ENCODE peak calls at places on chromosomes 11 and 22, in five cellular contexts. Y is progenitor cell of endocrine pancreas, K is psoas muscle, O is Kasumi-1, J is left ventricle myocardium superior. N is an unnamed sample.

GRCh38 chr22:38973289-38974169 is 8.6 kb upstream of the APOBEC3B start:
- DNase-seq in K (peak), O (peak), J (no peak), Y (peak), N (no peak)

GRCh38 chr11:13247606-13248320 is 29.8 kb upstream of the BMAL1 start:
- DNase-seq in O (no peak), J (no peak), Y (no peak), K (no peak), N (no peak)

GRCh38 chr11:6307879-6308278 is 12.4 kb downstream of the CAVIN3 start:
- DNase-seq in K (no peak), J (no peak), Y (no peak), O (no peak), N (no peak)

GRCh38 chr11:32118025-32118974 is 27.4 kb downstream of the RCN1 start:
- DNase-seq in Y (no peak), J (no peak), O (no peak), K (no peak), N (no peak)

GRCh38 chr11:97894978-97895377 is 1125.8 kb upstream of the CNTN5 start:
- DNase-seq in Y (no peak), J (no peak), O (no peak), K (no peak), N (no peak)

GRCh38 chr22:38353701-38354100 is 36.5 kb upstream of the CSNK1E start:
- DNase-seq in Y (no peak), O (no peak), J (no peak), K (no peak), N (no peak)

GRCh38 chr11:134069996-134070845 is 1.3 kb downstream of the JAM3 start:
- DNase-seq in O (no peak), K (no peak), Y (no peak), J (no peak), N (no peak)

GRCh38 chr22:49547751-49548239 is 279.9 kb downstream of the BRD1 start:
- DNase-seq in K (peak), O (no peak), J (peak), Y (no peak), N (peak)

GRCh38 chr11:87528752-87529151 is 491.0 kb downstream of the TMEM135 start:
- DNase-seq in O (no peak), J (no peak), K (no peak), Y (no peak), N (no peak)

GRCh38 chr11:107545101-107545514 is 20.4 kb downstream of the ALKBH8 start:
- DNase-seq in O (no peak), J (no peak), Y (no peak), K (no peak), N (no peak)

GRCh38 chr11:93747122-93747521 is 5.7 kb downstream of the C11orf54 start:
- DNase-seq in K (no peak), O (no peak), Y (no peak), J (no peak), N (no peak)

GRCh38 chr22:47389201-47389600 is 626.8 kb downstream of the TBC1D22A start:
- DNase-seq in O (no peak), Y (no peak), K (no peak), J (no peak), N (no peak)

GRCh38 chr11:124724854-124725718 is 14.7 kb upstream of the NRGN start:
- DNase-seq in K (no peak), Y (no peak), O (peak), J (peak), N (no peak)

GRCh38 chr11:119985551-119985950 is 152.4 kb downstream of the TRIM29 start:
- DNase-seq in K (no peak), Y (no peak), J (no peak), O (no peak), N (no peak)

GRCh38 chr11:116166788-116167465 is 605.9 kb downstream of the BUD13 start:
- DNase-seq in J (no peak), Y (no peak), K (no peak), O (no peak), N (no peak)

GRCh38 chr22:37990302-37990701 is 5.9 kb upstream of the SOX10 start:
- DNase-seq in J (peak), K (no peak), Y (no peak), O (no peak), N (no peak)

GRCh38 chr11:65489061-65489705 is 9.7 kb upstream of the MALAT1 start:
- DNase-seq in O (no peak), Y (no peak), K (peak), J (peak), N (peak)

GRCh38 chr11:10022764-10023163 is 271.3 kb downstream of the SBF2 start:
- DNase-seq in O (no peak), Y (no peak), K (no peak), J (no peak), N (no peak)

GRCh38 chr11:101226617-101227016 is 97.0 kb upstream of the PGR start:
- DNase-seq in Y (no peak), O (no peak), K (no peak), J (no peak), N (no peak)

GRCh38 chr11:115164774-115165173 is 339.4 kb downstream of the CADM1 start:
- DNase-seq in O (no peak), J (no peak), K (no peak), Y (no peak), N (no peak)

GRCh38 chr11:62831520-62832345 is at the start of gene STX5:
- DNase-seq in K (peak), O (peak), J (peak), Y (peak), N (peak)

GRCh38 chr11:1532606-1533341 is 39.3 kb downstream of the DUSP8 start:
- DNase-seq in Y (no peak), J (peak), O (no peak), K (no peak), N (no peak)

GRCh38 chr11:29328961-29329441 is 687.8 kb downstream of the KCNA4 start:
- DNase-seq in J (no peak), K (no peak), Y (no peak), O (peak), N (no peak)

GRCh38 chr11:59710136-59710847 is 3.4 kb downstream of the OR10V1 start:
- DNase-seq in Y (no peak), J (no peak), O (no peak), K (no peak), N (no peak)

GRCh38 chr22:49569286-49570031 is 258.2 kb downstream of the BRD1 start:
- DNase-seq in K (peak), J (peak), Y (no peak), O (no peak), N (peak)

GRCh38 chr11:64233913-64234839 is at the start of gene VEGFB:
- DNase-seq in J (peak), Y (peak), K (peak), O (peak), N (peak)

GRCh38 chr11:119752946-119753345 is 23.9 kb upstream of the NECTIN1 start:
- DNase-seq in O (no peak), J (no peak), K (no peak), Y (no peak), N (peak)

GRCh38 chr11:113048820-113049555 is 87.8 kb downstream of the NCAM1 start:
- DNase-seq in K (no peak), O (no peak), Y (no peak), J (no peak), N (no peak)

GRCh38 chr11:119372260-119373058 is 9.0 kb downstream of the USP2 start:
- DNase-seq in J (no peak), O (no peak), K (peak), Y (no peak), N (no peak)

GRCh38 chr11:11750479-11750878 is 91.3 kb upstream of the USP47 start:
- DNase-seq in Y (no peak), J (no peak), K (no peak), O (no peak), N (no peak)

GRCh38 chr11:61896665-61897386 is 5.5 kb upstream of the FADS3 start:
- DNase-seq in J (no peak), O (no peak), K (no peak), Y (no peak), N (no peak)

GRCh38 chr11:33187851-33188722 is 26.8 kb upstream of the CSTF3 start:
- DNase-seq in Y (no peak), J (no peak), O (peak), K (no peak), N (no peak)

N was measured in cardiac septum.